ENCODE peak calls at places on chromosome 1, in ten cellular contexts. R is lower lobe of right lung; A is CD8-positive, alpha-beta memory T cell; L is lung; P is endothelial cell of umbilical vein; Y is uterus; Z is substantia nigra; F is brain microvascular endothelial cell; J is Karpas-422; E is left ventricle myocardium inferior. U is an unnamed sample.

GRCh38 chr1:1600861-1601563 is 1.1 kb upstream of the FNDC10 start:
- DNase-seq in L (no peak), J (peak), R (no peak), P (no peak), E (no peak), Y (no peak), F (no peak), Z (no peak), A (no peak), U (no peak)

GRCh38 chr1:10808441-10808840 is 12.0 kb upstream of the CASZ1 start:
- DNase-seq in J (no peak), E (no peak), R (no peak), A (no peak), F (no peak), P (no peak), Z (no peak), L (no peak), Y (no peak), U (no peak)

GRCh38 chr1:50917128-50917795 is 42.8 kb downstream of the FAF1 start:
- DNase-seq in A (no peak), P (no peak), L (no peak), E (no peak), Y (no peak), J (peak), Z (no peak), R (no peak), F (no peak), U (no peak)

GRCh38 chr1:2554621-2555387 is 1.4 kb upstream of the TNFRSF14 start:
- DNase-seq in Y (no peak), R (no peak), L (no peak), J (peak), F (no peak), A (peak), P (peak), Z (no peak), E (no peak), U (no peak)

GRCh38 chr1:94160811-94161210 is 39.9 kb upstream of the ABCA4 start:
- DNase-seq in P (peak), R (no peak), L (no peak), Y (no peak), A (no peak), J (no peak), E (no peak), F (peak), Z (no peak), U (peak)

GRCh38 chr1:7516341-7516740 is 254.8 kb upstream of the VAMP3 start:
- DNase-seq in R (peak), A (no peak), J (no peak), L (no peak), Y (no peak), F (no peak), P (no peak), E (peak), Z (no peak), U (no peak)

GRCh38 chr1:47752560-47752959 is 244.6 kb downstream of the TRABD2B start:
- DNase-seq in Y (no peak), P (no peak), E (no peak), A (no peak), F (no peak), R (no peak), L (no peak), J (no peak), Z (no peak), U (no peak)

GRCh38 chr1:58844176-58844575 is 60.3 kb upstream of the JUN start:
- DNase-seq in Y (no peak), A (no peak), E (no peak), R (no peak), F (no peak), J (no peak), L (no peak), Z (no peak), P (no peak), U (no peak)

GRCh38 chr1:156703741-156704140 is 1.6 kb downstream of the CRABP2 start:
- DNase-seq in R (no peak), J (no peak), A (no peak), P (no peak), L (no peak), F (no peak), Y (no peak), E (no peak), Z (no peak), U (no peak)

GRCh38 chr1:235015291-235015990 is 113.2 kb downstream of the TOMM20 start:
- DNase-seq in J (no peak), F (no peak), Z (no peak), L (no peak), E (no peak), R (no peak), A (no peak), Y (no peak), P (no peak), U (no peak)

GRCh38 chr1:33119532-33120217 is 38.7 kb downstream of the AZIN2 start:
- DNase-seq in R (no peak), L (no peak), A (no peak), Z (no peak), E (no peak), F (no peak), Y (no peak), P (no peak), J (peak), U (no peak)

GRCh38 chr1:109910963-109911798 is 532 bp downstream of the CSF1 start:
- DNase-seq in Z (no peak), E (no peak), J (no peak), F (no peak), R (no peak), A (no peak), L (no peak), P (peak), Y (no peak), U (no peak)

GRCh38 chr1:228410015-228410414 is 3.4 kb upstream of the TRIM11 start:
- DNase-seq in F (no peak), E (no peak), J (no peak), L (no peak), Y (no peak), Z (no peak), P (no peak), R (no peak), A (no peak), U (no peak)

GRCh38 chr1:193749868-193750267 is 563.5 kb upstream of the B3GALT2 start:
- DNase-seq in A (no peak), P (no peak), L (no peak), F (no peak), Y (no peak), J (no peak), E (no peak), R (no peak), Z (no peak), U (no peak)

GRCh38 chr1:46820560-46821060 is 21.8 kb downstream of the CYP4B1 start:
- DNase-seq in A (no peak), J (no peak), P (no peak), E (no peak), Z (no peak), R (no peak), F (no peak), L (no peak), Y (no peak), U (no peak)

GRCh38 chr1:42336978-42337377 is 1.9 kb upstream of the FOXJ3 start:
- DNase-seq in R (no peak), P (no peak), E (no peak), A (no peak), Y (no peak), J (no peak), Z (no peak), L (no peak), F (no peak), U (no peak)

GRCh38 chr1:239816090-239816812 is 275.4 kb upstream of the FMN2 start:
- DNase-seq in E (no peak), P (no peak), Z (no peak), R (peak), Y (peak), A (no peak), F (peak), J (no peak), L (peak), U (peak)

GRCh38 chr1:245448858-245449534 is 294.2 kb downstream of the KIF26B start:
- DNase-seq in Y (no peak), L (no peak), A (no peak), E (no peak), J (no peak), R (no peak), F (no peak), P (no peak), Z (no peak), U (no peak)

GRCh38 chr1:10948463-10948775 is 64.0 kb upstream of the TARDBP start:
- DNase-seq in J (no peak), P (no peak), A (no peak), Y (no peak), R (no peak), F (no peak), L (no peak), E (no peak), Z (no peak), U (no peak)

GRCh38 chr1:216140650-216141547 is 282.3 kb downstream of the USH2A start:
- DNase-seq in P (no peak), A (no peak), E (no peak), Z (no peak), L (no peak), R (no peak), Y (no peak), F (no peak), J (no peak), U (no peak)

GRCh38 chr1:25106352-25106751 is 126.0 kb downstream of the SYF2 start:
- DNase-seq in P (no peak), Z (no peak), F (no peak), R (no peak), J (no peak), A (no peak), Y (no peak), E (no peak), L (no peak), U (no peak)

GRCh38 chr1:92756537-92756936 is 28.4 kb downstream of the EVI5 start:
- DNase-seq in R (no peak), A (no peak), Z (no peak), J (no peak), P (no peak), F (no peak), L (no peak), Y (no peak), E (no peak), U (no peak)

GRCh38 chr1:114152211-114153050 is 1.2 kb downstream of the SYT6 start:
- DNase-seq in R (peak), Z (no peak), A (no peak), J (no peak), P (peak), E (peak), Y (peak), L (peak), F (no peak), U (peak)

GRCh38 chr1:32716312-32717126 is 13.9 kb upstream of the SYNC start:
- DNase-seq in Y (peak), A (no peak), E (peak), R (peak), J (peak), L (peak), P (no peak), Z (no peak), F (no peak), U (peak)

GRCh38 chr1:185238447-185238846 is 78.6 kb downstream of the IVNS1ABP start:
- DNase-seq in L (no peak), P (no peak), Z (no peak), E (no peak), A (peak), Y (no peak), F (no peak), J (peak), R (no peak), U (peak)

GRCh38 chr1:30695481-30695880 is 27.9 kb downstream of the MATN1 start:
- DNase-seq in J (peak), P (no peak), L (no peak), E (no peak), Y (peak), F (no peak), A (no peak), Z (no peak), R (no peak), U (no peak)

GRCh38 chr1:30698401-30698981 is 24.9 kb downstream of the MATN1 start:
- DNase-seq in L (no peak), E (no peak), A (no peak), J (no peak), R (no peak), P (no peak), F (no peak), Y (peak), Z (no peak), U (no peak)

GRCh38 chr1:30697571-30697970 is 25.8 kb downstream of the MATN1 start:
- DNase-seq in Z (no peak), E (no peak), R (no peak), F (no peak), A (no peak), P (no peak), L (no peak), J (peak), Y (no peak), U (no peak)

GRCh38 chr1:30697977-30698376 is 25.4 kb downstream of the MATN1 start:
- DNase-seq in E (no peak), Z (no peak), R (no peak), F (no peak), L (no peak), A (no peak), P (no peak), Y (peak), J (peak), U (peak)

DNA sequence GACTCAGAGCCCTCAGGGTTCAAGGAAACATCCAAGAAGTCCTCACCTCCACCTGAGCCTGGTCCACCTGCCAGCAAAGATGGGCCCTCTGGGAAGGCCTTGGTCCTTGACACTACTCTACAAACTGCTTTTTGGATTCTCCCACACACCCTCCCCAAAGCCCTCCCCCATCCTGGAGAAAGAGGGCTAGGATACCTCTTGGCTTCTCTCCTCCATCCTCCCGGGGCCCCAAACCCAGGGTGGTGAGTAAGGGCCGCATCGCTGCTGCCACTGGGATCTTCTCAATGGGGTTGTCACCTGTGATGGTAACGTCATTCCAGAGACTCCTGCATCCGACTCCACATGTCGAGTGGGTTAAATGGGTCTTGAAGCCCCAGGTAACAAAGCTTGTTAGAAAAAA is 26.6 kb downstream of the MATN1 start:
- DNase-seq in L (no peak), E (no peak), R (no peak), A (no peak), Z (no peak), Y (no peak), J (no peak), F (no peak), P (no peak), U (no peak)
- H3K27ac ChIP-seq in L (no peak), E (no peak), R (no peak), A (no peak), Z (no peak), Y (peak), J (no peak), F (no peak), P (no peak), U (no peak)

GRCh38 chr1:112909847-112910246 is 46.1 kb downstream of the SLC16A1 start:
- DNase-seq in Y (no peak), J (no peak), L (no peak), Z (no peak), R (no peak), F (no peak), P (no peak), A (no peak), E (no peak), U (no peak)
- H3K27ac ChIP-seq in Y (no peak), J (no peak), L (no peak), Z (no peak), R (no peak), F (no peak), P (no peak), A (no peak), E (no peak), U (no peak)

GRCh38 chr1:91121366-91121765 is 99.5 kb upstream of the ZNF644 start:
- DNase-seq in R (no peak), F (no peak), Z (no peak), J (no peak), P (no peak), E (no peak), Y (no peak), A (no peak), L (no peak), U (no peak)

GRCh38 chr1:91120915-91121314 is 99.1 kb upstream of the ZNF644 start:
- DNase-seq in Z (no peak), P (no peak), Y (no peak), R (no peak), F (no peak), J (no peak), E (no peak), L (no peak), A (no peak), U (no peak)

GRCh38 chr1:91123319-91123718 is 101.5 kb upstream of the ZNF644 start:
- DNase-seq in L (no peak), F (no peak), R (no peak), Y (no peak), E (no peak), P (no peak), A (no peak), Z (no peak), J (no peak), U (no peak)

GRCh38 chr1:91123773-91124172 is 101.9 kb upstream of the ZNF644 start:
- DNase-seq in E (no peak), L (no peak), R (no peak), A (no peak), F (no peak), Y (no peak), J (no peak), P (no peak), Z (no peak), U (no peak)

DNA sequence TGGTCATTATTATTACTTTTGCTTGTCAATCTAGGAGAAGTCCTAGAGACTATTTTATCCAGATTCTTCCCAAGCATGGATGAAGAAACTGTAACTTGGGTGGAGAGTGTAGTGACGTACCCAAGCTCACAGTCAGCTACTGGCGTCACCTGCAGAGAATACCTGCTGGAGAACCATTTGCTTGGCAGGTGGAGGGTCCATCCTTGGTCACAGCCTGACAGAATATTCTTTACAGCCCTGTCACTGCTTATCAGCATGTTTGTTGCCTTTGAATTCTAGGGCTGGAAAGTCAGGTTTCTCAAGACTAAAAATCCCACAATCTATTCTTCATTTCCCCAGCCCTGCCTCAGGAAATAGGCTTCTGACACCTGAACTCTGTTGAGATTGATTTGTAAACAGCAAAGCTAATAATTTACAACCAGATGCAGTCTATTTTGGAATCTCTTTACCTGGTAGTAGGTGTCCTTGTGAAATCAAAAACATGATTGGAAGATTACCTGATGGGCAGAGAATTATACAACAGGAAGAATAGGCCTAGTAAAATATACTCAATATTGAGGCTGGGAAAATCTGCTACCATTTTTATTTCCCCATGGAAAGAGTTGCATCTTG is 100.4 kb upstream of the ZNF644 start:
- DNase-seq in P (no peak), J (no peak), F (no peak), L (no peak), Y (no peak), Z (no peak), A (no peak), E (no peak), R (no peak), U (no peak)
- H3K27ac ChIP-seq in P (no peak), J (no peak), F (no peak), L (no peak), Y (peak), Z (no peak), A (no peak), E (no peak), R (no peak), U (no peak)

DNA sequence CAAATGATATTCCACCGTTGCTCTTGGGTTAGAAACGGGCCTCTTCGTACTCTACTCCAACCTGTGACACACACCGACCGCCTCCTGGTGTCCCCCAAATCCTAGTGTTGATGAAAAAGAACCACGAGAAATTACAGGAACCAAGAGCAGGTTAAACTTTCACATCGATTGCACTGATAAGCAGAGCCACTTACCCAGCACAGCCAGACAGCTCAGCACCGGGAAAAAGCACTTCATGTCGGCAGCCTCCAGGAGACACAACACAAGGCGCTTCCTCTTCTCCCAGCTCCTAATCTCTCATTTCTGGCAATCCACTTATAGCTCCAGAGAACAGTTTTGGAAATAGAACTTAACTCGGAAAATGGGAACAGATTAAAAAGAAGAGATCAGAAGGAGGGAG is 1.4 kb downstream of the IGSF3 start:
- DNase-seq in Y (no peak), L (no peak), R (no peak), Z (no peak), F (no peak), E (no peak), A (no peak), P (no peak), J (no peak), U (no peak)
- H3K27ac ChIP-seq in Y (no peak), L (no peak), R (no peak), Z (no peak), F (no peak), E (peak), A (no peak), P (no peak), J (no peak), U (no peak)

GRCh38 chr1:36339215-36339614 is 15.8 kb upstream of the EVA1B start:
- DNase-seq in Y (no peak), E (no peak), L (no peak), J (no peak), F (no peak), R (no peak), P (no peak), Z (no peak), A (no peak), U (no peak)
- H3K27ac ChIP-seq in Y (no peak), E (peak), L (no peak), J (no peak), F (no peak), R (no peak), P (no peak), Z (no peak), A (no peak), U (no peak)

DNA sequence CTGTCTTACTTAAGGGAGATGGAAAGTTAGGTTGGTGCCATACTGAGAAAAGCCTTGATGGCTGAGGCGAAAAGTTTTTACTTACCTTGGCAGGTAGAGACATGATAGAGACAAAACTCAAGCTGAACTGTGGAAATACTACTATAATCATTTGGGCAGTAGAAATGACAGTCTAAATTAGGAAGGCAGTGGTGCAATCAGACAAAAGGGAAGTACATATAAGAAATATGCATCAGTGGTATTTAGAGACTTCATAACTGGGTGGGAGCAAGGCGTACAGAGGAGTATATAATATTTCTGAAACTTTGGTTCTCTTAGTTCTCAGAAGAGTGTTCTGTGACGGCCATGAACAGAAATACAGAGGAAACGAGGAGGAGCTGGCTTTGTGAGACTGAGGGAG is 2.4 kb upstream of the CEP350 start:
- DNase-seq in A (no peak), Y (no peak), Z (no peak), P (no peak), J (no peak), R (no peak), L (no peak), E (no peak), F (no peak), U (no peak)
- H3K27ac ChIP-seq in A (no peak), Y (no peak), Z (no peak), P (no peak), J (peak), R (peak), L (no peak), E (no peak), F (no peak), U (no peak)

GRCh38 chr1:154342132-154342531 is 16.8 kb downstream of the ATP8B2 start:
- DNase-seq in J (peak), L (no peak), Z (no peak), A (no peak), P (no peak), Y (no peak), E (no peak), R (no peak), F (no peak), U (no peak)

GRCh38 chr1:154338875-154339274 is 13.6 kb downstream of the ATP8B2 start:
- DNase-seq in Y (no peak), Z (no peak), F (no peak), J (no peak), P (peak), E (no peak), L (no peak), R (no peak), A (no peak), U (no peak)

GRCh38 chr1:154334647-154335350 is 9.5 kb downstream of the ATP8B2 start:
- DNase-seq in J (peak), R (peak), F (peak), Y (peak), P (peak), L (peak), Z (peak), E (peak), A (peak), U (peak)

GRCh38 chr1:154335351-154335714 is 10.0 kb downstream of the ATP8B2 start:
- DNase-seq in L (no peak), A (no peak), J (peak), P (no peak), Z (no peak), R (no peak), E (no peak), F (no peak), Y (no peak), U (no peak)

GRCh38 chr1:154337253-154337894 is 12.0 kb downstream of the ATP8B2 start:
- DNase-seq in L (no peak), Y (no peak), E (no peak), J (peak), A (peak), Z (no peak), P (no peak), R (no peak), F (no peak), U (no peak)
- H3K27ac ChIP-seq in L (no peak), Y (no peak), E (no peak), J (no peak), A (peak), Z (no peak), P (no peak), R (no peak), F (no peak), U (no peak)